ENCODE peak calls at places on chromosome 19, in ten cellular contexts. C, N, E, G, T, P, S, O, J and F are unnamed samples.

GRCh38 chr19:811007-811434 is 10.7 kb downstream of the PLPPR3 start:
- DNase-seq in E (no peak), C (peak), N (no peak), T (no peak), J (peak), P (no peak), S (no peak), O (no peak), G (no peak), F (no peak)

GRCh38 chr19:3506384-3507340 is 551 bp downstream of the FZR1 start:
- DNase-seq in G (peak), J (peak), T (no peak), E (no peak), S (no peak), N (peak), O (no peak), C (peak), P (peak), F (no peak)

GRCh38 chr19:40457048-40457447 is 8.5 kb downstream of the BLVRB start:
- DNase-seq in E (no peak), G (no peak), S (no peak), C (no peak), P (no peak), N (no peak), J (no peak), T (no peak), O (no peak), F (no peak)

GRCh38 chr19:35903550-35904179 is 1.3 kb downstream of the HCST start:
- DNase-seq in P (peak), C (peak), O (peak), S (peak), G (peak), E (no peak), T (no peak), N (peak), J (peak), F (peak)

GRCh38 chr19:41876847-41877489 is at the start of gene CD79A:
- DNase-seq in C (no peak), J (no peak), O (no peak), S (no peak), P (no peak), N (no peak), E (no peak), G (no peak), T (no peak), F (no peak)

GRCh38 chr19:8641908-8642547 is 11.6 kb downstream of the NFILZ start:
- DNase-seq in G (no peak), P (peak), C (peak), E (no peak), N (peak), T (no peak), S (no peak), O (no peak), J (no peak), F (peak)

GRCh38 chr19:29567366-29567915 is 38.6 kb upstream of the POP4 start:
- DNase-seq in P (no peak), S (no peak), T (no peak), N (no peak), J (no peak), E (no peak), G (no peak), O (no peak), C (no peak), F (no peak)

GRCh38 chr19:41695745-41696144 is 7.7 kb upstream of the CEACAM7 start:
- DNase-seq in S (no peak), E (no peak), C (no peak), G (no peak), O (no peak), J (peak), N (no peak), T (no peak), P (no peak), F (no peak)

GRCh38 chr19:23802290-23802689 is 43.6 kb upstream of the ZNF681 start:
- DNase-seq in P (no peak), S (no peak), O (no peak), C (no peak), N (no peak), G (no peak), J (no peak), T (no peak), E (no peak), F (no peak)
- TF ChIP-seq CTCF in P (no peak), S (no peak), O (no peak), C (no peak), N (no peak), G (no peak), J (no peak), T (no peak), E (no peak), F (no peak)

GRCh38 chr19:49593233-49594113 is 2.5 kb downstream of the PRR12 start:
- DNase-seq in E (peak), N (peak), G (peak), O (peak), C (peak), J (peak), S (peak), P (peak), T (peak), F (peak)
- H3K4me3 ChIP-seq in E (peak), N (peak), G (peak), O (peak), C (peak), J (peak), S (peak), P (peak), T (peak), F (peak)

DNA sequence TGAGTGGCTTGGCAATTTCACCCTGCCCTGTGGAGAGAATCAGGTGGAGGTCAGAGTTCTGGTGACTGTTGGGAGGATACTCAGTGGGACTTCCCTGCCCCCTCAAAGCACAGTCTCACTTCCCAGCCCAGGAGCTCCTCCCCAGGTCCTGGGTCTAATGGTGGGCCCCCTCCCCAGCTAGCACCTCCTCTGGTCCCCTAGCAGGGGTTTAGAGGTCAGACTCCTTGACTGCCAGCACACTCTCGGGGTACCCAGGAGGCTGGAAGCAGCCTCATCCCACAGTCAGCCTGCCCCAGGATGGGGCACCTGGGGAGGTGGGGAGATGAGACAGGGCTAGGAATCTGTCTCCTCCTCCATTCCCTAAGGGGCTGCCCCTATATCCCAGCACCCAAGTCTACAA is 65.2 kb downstream of the COLGALT1 start:
- DNase-seq in C (no peak), N (no peak), P (no peak), E (no peak), G (no peak), S (no peak), O (no peak), J (no peak), T (no peak), F (no peak)
- TF ChIP-seq CTCF in C (no peak), N (no peak), P (no peak), E (no peak), G (no peak), S (no peak), O (no peak), J (no peak), T (no peak), F (no peak)

DNA sequence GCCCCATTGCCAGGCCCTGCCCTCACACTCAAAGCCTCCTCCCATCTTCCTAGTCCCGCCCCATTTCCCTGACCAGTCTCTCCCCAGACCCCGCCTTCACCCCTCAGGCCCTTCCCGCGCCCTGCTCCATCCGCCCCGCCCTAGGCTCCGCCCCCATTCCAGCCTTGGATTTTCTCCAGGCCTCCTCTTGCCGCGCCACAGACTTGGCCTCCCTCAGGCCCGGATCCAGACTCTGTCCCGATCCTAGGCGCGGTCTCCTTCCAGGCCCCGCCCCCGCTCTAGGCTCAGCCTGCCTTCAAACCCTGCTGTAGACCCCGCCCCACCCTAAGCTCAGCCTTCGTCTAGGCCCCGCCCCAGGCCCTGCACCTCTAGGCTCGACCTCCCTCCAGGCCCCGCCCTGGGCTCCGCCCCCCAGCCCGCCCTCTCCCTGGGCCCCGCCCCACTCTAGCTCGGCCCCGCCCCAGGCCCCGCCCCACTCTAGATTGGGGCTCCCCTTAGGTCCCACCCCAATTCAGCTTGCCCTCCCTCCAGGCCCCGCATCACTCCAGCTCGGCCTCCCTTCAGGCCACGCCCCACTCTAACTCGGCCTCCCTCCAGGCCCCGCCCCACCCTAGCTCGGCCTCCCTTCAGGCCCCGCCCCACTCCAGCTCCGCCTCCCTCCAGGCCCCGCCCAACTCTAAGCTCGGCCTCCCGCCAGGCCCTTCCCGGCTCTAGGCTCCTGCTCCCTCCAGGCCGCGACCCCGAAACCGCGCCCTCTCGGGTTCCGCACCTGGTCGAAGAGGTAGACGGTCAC is 18.5 kb downstream of the LMTK3 start:
- DNase-seq in J (peak), S (peak), G (peak), C (peak), N (peak), P (peak), O (peak), E (peak), T (peak), F (peak)
- H3K4me3 ChIP-seq in J (peak), S (peak), G (peak), C (peak), N (peak), P (peak), O (peak), E (peak), T (peak), F (peak)

GRCh38 chr19:18282021-18282787 is 782 bp upstream of the JUND start:
- DNase-seq in C (no peak), P (peak), N (peak), G (no peak), S (peak), J (no peak), O (no peak), E (peak), T (no peak), F (no peak)
- TF ChIP-seq CTCF in C (no peak), P (no peak), N (no peak), G (no peak), S (peak), J (no peak), O (no peak), E (peak), T (peak), F (peak)